ENCODE peak calls at places on chromosomes 3 and 15, in eight cellular contexts. B is GM12865; U is WERI-Rb-1; F is prostate gland; N is OCI-LY7; M is GM23338; H is stimulated activated CD8-positive, alpha-beta memory T cell treated with anti-CD3 and anti-CD28 coated beads, Interleukin-15, amount 100 ng/mL, for 4 hours; W is A172. C is an unnamed sample.

GRCh38 chr15:77608774-77609173 is 23.9 kb downstream of the LINGO1 start:
- DNase-seq in F (no peak), H (no peak), N (no peak), U (no peak), B (no peak), M (no peak), W (no peak), C (no peak)

GRCh38 chr15:79053894-79054293 is 36.7 kb downstream of the RASGRF1 start:
- DNase-seq in M (no peak), F (no peak), U (no peak), H (no peak), B (no peak), W (no peak), N (no peak), C (no peak)

GRCh38 chr3:66561374-66561773 is 60.6 kb upstream of the LRIG1 start:
- DNase-seq in H (no peak), M (no peak), B (no peak), F (no peak), U (no peak), W (peak), N (no peak), C (no peak)

GRCh38 chr3:61663728-61664492 is 102.5 kb downstream of the PTPRG start:
- DNase-seq in M (peak), N (no peak), W (peak), U (no peak), H (no peak), B (no peak), F (no peak), C (peak)

GRCh38 chr3:172766718-172767405 is 16.3 kb downstream of the ECT2 start:
- DNase-seq in U (no peak), N (no peak), F (no peak), W (no peak), M (no peak), H (no peak), B (no peak), C (no peak)

GRCh38 chr15:66788024-66788423 is 86.0 kb downstream of the SMAD6 start:
- DNase-seq in B (no peak), F (no peak), U (no peak), W (no peak), M (no peak), H (no peak), N (no peak), C (no peak)

GRCh38 chr3:182212479-182213076 is 500.9 kb downstream of the SOX2 start:
- DNase-seq in B (no peak), U (no peak), M (peak), H (no peak), N (no peak), F (peak), W (peak), C (no peak)

GRCh38 chr3:38645601-38646000 is 3.9 kb downstream of the SCN5A start:
- DNase-seq in F (no peak), B (no peak), W (no peak), H (no peak), N (no peak), U (no peak), M (no peak), C (no peak)

GRCh38 chr3:119240582-119241434 is at the start of gene B4GALT4:
- DNase-seq in U (peak), M (peak), H (peak), N (peak), W (peak), F (peak), B (peak), C (peak)

GRCh38 chr15:59923508-59923907 is 80.6 kb upstream of the FOXB1 start:
- DNase-seq in M (no peak), F (no peak), N (no peak), U (no peak), B (no peak), H (no peak), W (no peak), C (no peak)

GRCh38 chr3:114698355-114699105 is 404.7 kb downstream of the TIGIT start:
- DNase-seq in B (no peak), W (no peak), F (no peak), H (no peak), N (no peak), U (no peak), M (peak), C (no peak)

GRCh38 chr15:77031376-77032050 is 36.6 kb downstream of the PSTPIP1 start:
- DNase-seq in M (no peak), U (peak), N (peak), F (no peak), H (no peak), W (peak), B (peak), C (peak)

GRCh38 chr3:14403636-14404395 is 1.4 kb downstream of the SLC6A6 start:
- DNase-seq in U (no peak), F (no peak), M (no peak), N (no peak), B (no peak), H (no peak), W (peak), C (peak)

GRCh38 chr3:50269977-50270413 is 1.0 kb downstream of the SEMA3B start:
- DNase-seq in N (no peak), B (no peak), F (no peak), U (no peak), W (peak), H (no peak), M (no peak), C (no peak)

GRCh38 chr3:65963787-65964707 is 74.7 kb downstream of the MAGI1 start:
- DNase-seq in B (peak), F (no peak), H (no peak), W (peak), M (peak), U (no peak), N (no peak), C (no peak)

GRCh38 chr15:65081758-65082157 is 5.2 kb downstream of the KBTBD13 start:
- DNase-seq in B (no peak), F (no peak), U (no peak), M (no peak), H (peak), N (no peak), W (no peak), C (no peak)

GRCh38 chr15:69766156-69766555 is 313.5 kb downstream of the RPLP1 start:
- DNase-seq in F (no peak), W (no peak), H (no peak), U (no peak), M (no peak), B (no peak), N (no peak), C (no peak)

GRCh38 chr3:31671456-31671855 is 138.7 kb downstream of the STT3B start:
- DNase-seq in H (no peak), M (no peak), N (no peak), F (no peak), U (no peak), B (no peak), W (no peak), C (no peak)

GRCh38 chr15:80942746-80943565 is 46.7 kb downstream of the MESD start:
- DNase-seq in B (no peak), W (no peak), M (no peak), H (no peak), U (no peak), N (no peak), F (peak), C (no peak)

GRCh38 chr15:99435138-99435695 is 130.6 kb upstream of the MEF2A start:
- DNase-seq in W (no peak), H (no peak), U (peak), N (peak), F (peak), B (peak), M (no peak), C (no peak)

GRCh38 chr3:126678691-126679317 is 23.9 kb upstream of the TXNRD3 start:
- DNase-seq in M (peak), F (no peak), H (no peak), U (peak), W (no peak), B (no peak), N (peak), C (no peak)

GRCh38 chr3:48614044-48614443 is 4.6 kb upstream of the UQCRC1 start:
- DNase-seq in H (no peak), B (no peak), U (no peak), M (no peak), F (no peak), W (no peak), N (no peak), C (no peak)

GRCh38 chr15:67146875-67147381 is 81.5 kb downstream of the SMAD3 start:
- DNase-seq in B (no peak), H (no peak), N (no peak), F (peak), W (peak), U (no peak), M (peak), C (no peak)

C was measured in KBM-7.